ENCODE peak calls at places on chromosomes 6 and 20, in ten cellular contexts. One of them, this sample, is unnamed.

GRCh38 chr6:144413418-144413817 is 128.3 kb downstream of the UTRN start:
- DNase-seq in iPS DF 6.9: no peak
- DNase-seq in A549: no peak
- DNase-seq in sigmoid colon: no peak
- DNase-seq in stomach: peak; percentile 32
- DNase-seq in colonic mucosa: no peak
- DNase-seq in mucosa of descending colon: no peak
- DNase-seq in CD8-positive, alpha-beta T cell: no peak
- DNase-seq in OCI-LY7: no peak
- DNase-seq in esophagus squamous epithelium: no peak
- DNase-seq in this sample: no peak

GRCh38 chr6:135289816-135290215 is 108.7 kb downstream of the MYB start:
- DNase-seq in iPS DF 6.9: no peak
- DNase-seq in A549: no peak
- DNase-seq in sigmoid colon: no peak
- DNase-seq in stomach: no peak
- DNase-seq in colonic mucosa: no peak
- DNase-seq in mucosa of descending colon: no peak
- DNase-seq in CD8-positive, alpha-beta T cell: no peak
- DNase-seq in OCI-LY7: no peak
- DNase-seq in esophagus squamous epithelium: no peak
- DNase-seq in this sample: no peak

GRCh38 chr6:157012355-157012754 is 235.2 kb downstream of the ARID1B start:
- DNase-seq in iPS DF 6.9: no peak
- DNase-seq in A549: no peak
- DNase-seq in sigmoid colon: no peak
- DNase-seq in stomach: no peak
- DNase-seq in colonic mucosa: no peak
- DNase-seq in mucosa of descending colon: no peak
- DNase-seq in CD8-positive, alpha-beta T cell: no peak
- DNase-seq in OCI-LY7: no peak
- DNase-seq in esophagus squamous epithelium: no peak
- DNase-seq in this sample: no peak

GRCh38 chr6:10419749-10420545 is 5.1 kb upstream of the TFAP2A start:
- DNase-seq in iPS DF 6.9: no peak
- DNase-seq in A549: no peak
- DNase-seq in sigmoid colon: no peak
- DNase-seq in stomach: no peak
- DNase-seq in colonic mucosa: no peak
- DNase-seq in mucosa of descending colon: no peak
- DNase-seq in CD8-positive, alpha-beta T cell: no peak
- DNase-seq in OCI-LY7: no peak
- DNase-seq in esophagus squamous epithelium: no peak
- DNase-seq in this sample: no peak

GRCh38 chr20:57133926-57134650 is 132.4 kb downstream of the BMP7 start:
- DNase-seq in iPS DF 6.9: no peak
- DNase-seq in A549: no peak
- DNase-seq in sigmoid colon: no peak
- DNase-seq in stomach: no peak
- DNase-seq in colonic mucosa: no peak
- DNase-seq in mucosa of descending colon: no peak
- DNase-seq in CD8-positive, alpha-beta T cell: no peak
- DNase-seq in OCI-LY7: no peak
- DNase-seq in esophagus squamous epithelium: no peak
- DNase-seq in this sample: no peak

GRCh38 chr6:47595785-47596184 is 102.6 kb upstream of the ADGRF4 start:
- DNase-seq in iPS DF 6.9: no peak
- DNase-seq in A549: no peak
- DNase-seq in sigmoid colon: no peak
- DNase-seq in stomach: no peak
- DNase-seq in colonic mucosa: peak; percentile 80
- DNase-seq in mucosa of descending colon: no peak
- DNase-seq in CD8-positive, alpha-beta T cell: no peak
- DNase-seq in OCI-LY7: no peak
- DNase-seq in esophagus squamous epithelium: no peak
- DNase-seq in this sample: no peak

GRCh38 chr6:116556065-116556464 is 2.5 kb downstream of the CALHM4 start:
- DNase-seq in iPS DF 6.9: no peak
- DNase-seq in A549: no peak
- DNase-seq in sigmoid colon: no peak
- DNase-seq in stomach: no peak
- DNase-seq in colonic mucosa: no peak
- DNase-seq in mucosa of descending colon: no peak
- DNase-seq in CD8-positive, alpha-beta T cell: no peak
- DNase-seq in OCI-LY7: no peak
- DNase-seq in esophagus squamous epithelium: no peak
- DNase-seq in this sample: no peak

GRCh38 chr6:44128020-44128917 is 915 bp downstream of the TMEM63B start:
- DNase-seq in iPS DF 6.9: no peak
- DNase-seq in A549: peak; percentile 39
- DNase-seq in sigmoid colon: peak; percentile 78
- DNase-seq in stomach: peak; percentile 54
- DNase-seq in colonic mucosa: peak; percentile 56
- DNase-seq in mucosa of descending colon: peak; percentile 71
- DNase-seq in CD8-positive, alpha-beta T cell: no peak
- DNase-seq in OCI-LY7: peak; percentile 40
- DNase-seq in esophagus squamous epithelium: no peak
- DNase-seq in this sample: no peak

GRCh38 chr6:107124934-107125348 is 9.6 kb upstream of the BEND3 start:
- DNase-seq in iPS DF 6.9: no peak
- DNase-seq in A549: no peak
- DNase-seq in sigmoid colon: no peak
- DNase-seq in stomach: no peak
- DNase-seq in colonic mucosa: peak; percentile 26
- DNase-seq in mucosa of descending colon: no peak
- DNase-seq in CD8-positive, alpha-beta T cell: no peak
- DNase-seq in OCI-LY7: peak; percentile 73
- DNase-seq in esophagus squamous epithelium: no peak
- DNase-seq in this sample: no peak

GRCh38 chr6:323730-324088 is 31.4 kb downstream of the DUSP22 start:
- DNase-seq in iPS DF 6.9: no peak
- DNase-seq in A549: no peak
- DNase-seq in sigmoid colon: peak; percentile 57
- DNase-seq in stomach: no peak
- DNase-seq in colonic mucosa: no peak
- DNase-seq in mucosa of descending colon: no peak
- DNase-seq in CD8-positive, alpha-beta T cell: no peak
- DNase-seq in OCI-LY7: peak; percentile 44
- DNase-seq in esophagus squamous epithelium: no peak
- DNase-seq in this sample: no peak

GRCh38 chr6:36697481-36697903 is at the start of gene RAB44:
- DNase-seq in iPS DF 6.9: no peak
- DNase-seq in A549: no peak
- DNase-seq in sigmoid colon: peak; percentile 58
- DNase-seq in stomach: no peak
- DNase-seq in colonic mucosa: no peak
- DNase-seq in mucosa of descending colon: no peak
- DNase-seq in CD8-positive, alpha-beta T cell: no peak
- DNase-seq in OCI-LY7: no peak
- DNase-seq in esophagus squamous epithelium: no peak
- DNase-seq in this sample: no peak

DNA sequence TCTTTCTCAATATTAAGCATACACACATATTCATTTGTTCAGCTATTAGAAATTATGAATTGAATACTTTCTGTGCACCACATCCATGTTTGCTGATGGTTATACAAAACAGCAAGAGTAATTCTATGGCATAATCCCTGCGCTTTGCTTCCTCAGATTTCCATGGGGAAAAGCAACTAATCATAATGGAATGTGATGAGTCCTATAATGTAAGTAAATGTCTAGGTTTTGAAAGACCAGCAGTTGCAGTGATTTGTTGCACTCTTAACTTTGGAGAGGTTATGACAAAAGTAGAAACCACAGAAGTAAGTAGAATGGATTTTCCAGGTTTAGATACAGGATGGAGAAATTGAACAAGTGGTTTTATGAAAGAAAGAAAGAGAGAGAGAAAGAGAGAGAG is 652.1 kb downstream of the CBLN4 start:
- DNase-seq in iPS DF 6.9: no peak
- DNase-seq in A549: no peak
- DNase-seq in sigmoid colon: no peak
- DNase-seq in stomach: no peak
- DNase-seq in colonic mucosa: no peak
- DNase-seq in mucosa of descending colon: no peak
- DNase-seq in CD8-positive, alpha-beta T cell: no peak
- DNase-seq in OCI-LY7: no peak
- DNase-seq in esophagus squamous epithelium: no peak
- DNase-seq in this sample: no peak
- H3K9me3 ChIP-seq in iPS DF 6.9: peaks cover 2% of the 10 kb centered on the region
- H3K9me3 ChIP-seq in A549: no peaks in the 10 kb centered on the region
- H3K9me3 ChIP-seq in sigmoid colon: no peaks in the 10 kb centered on the region
- H3K9me3 ChIP-seq in stomach: no peaks in the 10 kb centered on the region
- H3K9me3 ChIP-seq in colonic mucosa: no peaks in the 10 kb centered on the region
- H3K9me3 ChIP-seq in mucosa of descending colon: no peaks in the 10 kb centered on the region
- H3K9me3 ChIP-seq in CD8-positive, alpha-beta T cell: no peaks in the 10 kb centered on the region
- H3K9me3 ChIP-seq in OCI-LY7: no peaks in the 10 kb centered on the region
- H3K9me3 ChIP-seq in esophagus squamous epithelium: no peaks in the 10 kb centered on the region
- H3K9me3 ChIP-seq in this sample: no peaks in the 10 kb centered on the region

DNA sequence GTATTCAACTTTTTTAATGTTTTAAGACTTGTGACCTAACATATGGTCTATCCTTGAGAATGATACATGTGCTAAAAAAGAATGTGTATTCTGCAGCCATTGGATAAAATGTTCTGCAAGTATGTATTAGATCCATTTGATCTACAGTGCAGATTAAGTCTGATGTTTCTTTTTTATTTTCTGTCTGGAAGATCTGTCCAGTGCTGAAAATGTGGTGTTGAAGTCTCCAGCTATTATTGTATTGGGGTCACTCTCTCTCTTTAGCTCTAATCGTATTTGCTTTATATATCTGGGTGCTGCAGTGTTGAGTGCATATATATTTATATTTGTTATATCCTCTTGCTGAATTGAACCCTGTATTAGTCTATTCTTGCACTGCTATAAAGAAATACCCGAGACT is 44.2 kb upstream of the TRIM39 start:
- DNase-seq in iPS DF 6.9: no peak
- DNase-seq in A549: no peak
- DNase-seq in sigmoid colon: no peak
- DNase-seq in stomach: no peak
- DNase-seq in colonic mucosa: no peak
- DNase-seq in mucosa of descending colon: no peak
- DNase-seq in CD8-positive, alpha-beta T cell: no peak
- DNase-seq in OCI-LY7: no peak
- DNase-seq in esophagus squamous epithelium: no peak
- DNase-seq in this sample: no peak
- H3K9me3 ChIP-seq in iPS DF 6.9: peaks cover 12% of the 10 kb centered on the region
- H3K9me3 ChIP-seq in A549: peaks cover 78% of the 10 kb centered on the region
- H3K9me3 ChIP-seq in sigmoid colon: peaks cover 44% of the 10 kb centered on the region
- H3K9me3 ChIP-seq in stomach: peaks cover 65% of the 10 kb centered on the region
- H3K9me3 ChIP-seq in colonic mucosa: peaks cover 20% of the 10 kb centered on the region
- H3K9me3 ChIP-seq in mucosa of descending colon: peaks cover 99% of the 10 kb centered on the region
- H3K9me3 ChIP-seq in CD8-positive, alpha-beta T cell: peaks cover 21% of the 10 kb centered on the region
- H3K9me3 ChIP-seq in OCI-LY7: peaks cover 55% of the 10 kb centered on the region
- H3K9me3 ChIP-seq in esophagus squamous epithelium: no peaks in the 10 kb centered on the region
- H3K9me3 ChIP-seq in this sample: peaks cover 28% of the 10 kb centered on the region

GRCh38 chr6:167409689-167410088 is 84.8 kb downstream of the TTLL2 start:
- DNase-seq in iPS DF 6.9: no peak
- DNase-seq in A549: no peak
- DNase-seq in sigmoid colon: no peak
- DNase-seq in stomach: no peak
- DNase-seq in colonic mucosa: no peak
- DNase-seq in mucosa of descending colon: no peak
- DNase-seq in CD8-positive, alpha-beta T cell: no peak
- DNase-seq in OCI-LY7: no peak
- DNase-seq in esophagus squamous epithelium: no peak
- DNase-seq in this sample: no peak

GRCh38 chr6:167405778-167406532 is 81.1 kb downstream of the TTLL2 start:
- DNase-seq in iPS DF 6.9: no peak
- DNase-seq in A549: no peak
- DNase-seq in sigmoid colon: no peak
- DNase-seq in stomach: no peak
- DNase-seq in colonic mucosa: no peak
- DNase-seq in mucosa of descending colon: no peak
- DNase-seq in CD8-positive, alpha-beta T cell: no peak
- DNase-seq in OCI-LY7: no peak
- DNase-seq in esophagus squamous epithelium: no peak
- DNase-seq in this sample: no peak

GRCh38 chr6:167408235-167408869 is 83.5 kb downstream of the TTLL2 start:
- DNase-seq in iPS DF 6.9: no peak
- DNase-seq in A549: no peak
- DNase-seq in sigmoid colon: no peak
- DNase-seq in stomach: no peak
- DNase-seq in colonic mucosa: no peak
- DNase-seq in mucosa of descending colon: no peak
- DNase-seq in CD8-positive, alpha-beta T cell: no peak
- DNase-seq in OCI-LY7: no peak
- DNase-seq in esophagus squamous epithelium: no peak
- DNase-seq in this sample: no peak

GRCh38 chr6:167409078-167409477 is 84.2 kb downstream of the TTLL2 start:
- DNase-seq in iPS DF 6.9: no peak
- DNase-seq in A549: no peak
- DNase-seq in sigmoid colon: no peak
- DNase-seq in stomach: no peak
- DNase-seq in colonic mucosa: no peak
- DNase-seq in mucosa of descending colon: no peak
- DNase-seq in CD8-positive, alpha-beta T cell: no peak
- DNase-seq in OCI-LY7: no peak
- DNase-seq in esophagus squamous epithelium: no peak
- DNase-seq in this sample: no peak

DNA sequence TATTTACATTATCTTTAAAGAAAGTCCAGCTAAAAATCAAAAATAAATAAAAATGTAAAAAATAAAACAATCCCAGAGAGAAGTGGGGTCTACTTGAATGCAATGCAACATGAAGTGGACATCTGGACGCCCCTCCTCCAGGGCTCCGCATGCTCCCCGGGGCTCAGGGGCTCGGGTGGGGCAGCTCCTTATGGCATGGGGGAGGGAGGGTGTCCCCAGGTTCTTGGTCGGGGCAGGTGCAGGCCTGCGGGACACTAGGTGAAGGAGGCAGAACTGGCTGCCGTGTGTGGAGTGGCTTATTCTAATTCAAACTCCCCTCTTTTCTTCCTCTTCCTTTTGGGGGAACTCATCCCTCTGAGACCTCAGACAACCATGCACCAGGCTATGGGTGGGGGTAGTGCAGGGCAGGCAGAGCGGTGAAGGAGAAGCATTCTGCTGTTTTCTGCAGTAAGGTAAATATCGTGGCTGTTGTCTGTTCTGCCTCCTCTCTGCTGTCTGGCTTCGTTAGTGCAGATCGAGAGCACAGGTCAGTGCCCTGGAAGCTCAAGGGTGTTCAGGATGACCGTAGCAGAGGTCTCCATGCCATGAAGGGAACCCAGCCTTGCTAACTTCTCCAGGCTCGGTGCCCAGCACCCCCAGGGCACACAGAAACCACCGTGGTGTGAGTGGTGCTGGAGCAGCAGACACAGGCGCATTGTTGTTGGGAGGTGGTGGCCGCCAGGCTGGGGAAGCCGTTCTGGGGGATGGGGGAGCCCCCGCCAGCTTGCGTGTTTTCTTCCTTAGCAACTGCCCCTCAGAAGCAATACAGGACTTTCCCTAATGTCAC is 82.6 kb downstream of the TTLL2 start:
- DNase-seq in iPS DF 6.9: no peak
- DNase-seq in A549: no peak
- DNase-seq in sigmoid colon: no peak
- DNase-seq in stomach: no peak
- DNase-seq in colonic mucosa: no peak
- DNase-seq in mucosa of descending colon: no peak
- DNase-seq in CD8-positive, alpha-beta T cell: no peak
- DNase-seq in OCI-LY7: no peak
- DNase-seq in esophagus squamous epithelium: no peak
- DNase-seq in this sample: no peak
- H3K9me3 ChIP-seq in iPS DF 6.9: no peaks in the 10 kb centered on the region
- H3K9me3 ChIP-seq in A549: no peaks in the 10 kb centered on the region
- H3K9me3 ChIP-seq in sigmoid colon: no peaks in the 10 kb centered on the region
- H3K9me3 ChIP-seq in stomach: no peaks in the 10 kb centered on the region
- H3K9me3 ChIP-seq in colonic mucosa: no peaks in the 10 kb centered on the region
- H3K9me3 ChIP-seq in mucosa of descending colon: no peaks in the 10 kb centered on the region
- H3K9me3 ChIP-seq in CD8-positive, alpha-beta T cell: no peaks in the 10 kb centered on the region
- H3K9me3 ChIP-seq in OCI-LY7: no peaks in the 10 kb centered on the region
- H3K9me3 ChIP-seq in esophagus squamous epithelium: no peaks in the 10 kb centered on the region
- H3K9me3 ChIP-seq in this sample: no peaks in the 10 kb centered on the region

GRCh38 chr20:24859539-24859938 is 89.5 kb upstream of the CST7 start:
- DNase-seq in iPS DF 6.9: no peak
- DNase-seq in A549: no peak
- DNase-seq in sigmoid colon: no peak
- DNase-seq in stomach: no peak
- DNase-seq in colonic mucosa: no peak
- DNase-seq in mucosa of descending colon: no peak
- DNase-seq in CD8-positive, alpha-beta T cell: no peak
- DNase-seq in OCI-LY7: no peak
- DNase-seq in esophagus squamous epithelium: no peak
- DNase-seq in this sample: no peak
- H3K9me3 ChIP-seq in iPS DF 6.9: no peaks in the 10 kb centered on the region
- H3K9me3 ChIP-seq in A549: peaks cover 29% of the 10 kb centered on the region
- H3K9me3 ChIP-seq in sigmoid colon: no peaks in the 10 kb centered on the region
- H3K9me3 ChIP-seq in stomach: no peaks in the 10 kb centered on the region
- H3K9me3 ChIP-seq in colonic mucosa: no peaks in the 10 kb centered on the region
- H3K9me3 ChIP-seq in mucosa of descending colon: peaks cover 6% of the 10 kb centered on the region
- H3K9me3 ChIP-seq in CD8-positive, alpha-beta T cell: no peaks in the 10 kb centered on the region
- H3K9me3 ChIP-seq in OCI-LY7: peaks cover 8% of the 10 kb centered on the region
- H3K9me3 ChIP-seq in esophagus squamous epithelium: no peaks in the 10 kb centered on the region
- H3K9me3 ChIP-seq in this sample: no peaks in the 10 kb centered on the region

This sample was measured in T-helper 17 cell.